ENCODE peak calls at places on chromosome 5, in nine cellular contexts. U, G, R, Y, T, V, S, E and J are unnamed samples.

GRCh38 chr5:81188962-81189361 is 44.2 kb upstream of the CKMT2 start:
- DNase-seq in G (no peak), T (no peak), Y (no peak), U (no peak), S (no peak), E (no peak), V (peak), R (no peak), J (no peak)

GRCh38 chr5:17763301-17763700 is 129.0 kb downstream of the TAF11L14 start:
- DNase-seq in T (no peak), U (no peak), Y (no peak), E (no peak), R (no peak), G (no peak), V (no peak), S (no peak), J (no peak)

GRCh38 chr5:94691947-94692346 is 73.5 kb downstream of the SLF1 start:
- DNase-seq in G (no peak), R (no peak), U (no peak), T (peak), Y (no peak), S (peak), V (no peak), E (no peak), J (no peak)

GRCh38 chr5:54996476-54996875 is 11.1 kb upstream of the ESM1 start:
- DNase-seq in G (no peak), E (no peak), V (no peak), R (no peak), T (no peak), Y (no peak), U (no peak), S (no peak), J (no peak)

GRCh38 chr5:53037141-53037859 is 48.1 kb downstream of the ITGA2 start:
- DNase-seq in U (no peak), S (no peak), T (no peak), Y (no peak), V (no peak), E (no peak), R (no peak), G (no peak), J (no peak)

GRCh38 chr5:14702238-14702839 is 37.8 kb downstream of the OTULIN start:
- DNase-seq in Y (no peak), S (no peak), T (no peak), V (no peak), E (no peak), R (no peak), U (no peak), G (no peak), J (no peak)

GRCh38 chr5:14665949-14666741 is 1.6 kb downstream of the OTULIN start:
- DNase-seq in U (no peak), T (peak), R (no peak), V (peak), Y (no peak), E (no peak), S (peak), G (no peak), J (peak)

GRCh38 chr5:120152472-120152871 is 311.6 kb upstream of the PRR16 start:
- DNase-seq in E (no peak), U (no peak), Y (no peak), G (no peak), R (no peak), T (no peak), V (no peak), S (no peak), J (no peak)

GRCh38 chr5:172891716-172892421 is 57.8 kb downstream of the ERGIC1 start:
- DNase-seq in U (peak), Y (peak), E (peak), R (peak), S (no peak), T (no peak), G (no peak), V (no peak), J (no peak)

GRCh38 chr5:81838307-81838906 is 87.5 kb upstream of the SSBP2 start:
- DNase-seq in V (peak), T (no peak), Y (no peak), R (no peak), U (no peak), S (peak), E (no peak), G (no peak), J (no peak)

GRCh38 chr5:173971681-173972080 is 17.3 kb upstream of the C5orf47 start:
- DNase-seq in V (no peak), S (no peak), U (no peak), E (no peak), T (no peak), G (no peak), Y (no peak), R (no peak), J (no peak)

GRCh38 chr5:175831507-175831906 is 39.9 kb upstream of the CPLX2 start:
- DNase-seq in V (no peak), R (no peak), S (peak), T (no peak), U (no peak), Y (no peak), G (no peak), E (no peak), J (no peak)

GRCh38 chr5:179623906-179624741 is 653 bp upstream of the HNRNPH1 start:
- DNase-seq in S (peak), E (peak), R (peak), V (peak), U (no peak), Y (no peak), T (no peak), G (peak), J (peak)

GRCh38 chr5:102794677-102795331 is 39.7 kb downstream of the PAM start:
- DNase-seq in S (no peak), V (no peak), U (no peak), E (no peak), G (no peak), R (no peak), T (no peak), Y (no peak), J (no peak)

GRCh38 chr5:132782101-132782500 is 5.1 kb upstream of the SEPTIN8 start:
- DNase-seq in G (peak), E (no peak), Y (no peak), T (no peak), V (no peak), U (no peak), S (no peak), R (peak), J (no peak)

GRCh38 chr5:178291969-178292825 is 59.6 kb upstream of the PHYKPL start:
- DNase-seq in S (no peak), Y (peak), G (peak), V (no peak), T (no peak), E (no peak), U (no peak), R (peak), J (no peak)

GRCh38 chr5:133797167-133797566 is 171.3 kb downstream of the C5orf15 start:
- DNase-seq in S (no peak), Y (no peak), E (no peak), V (no peak), T (no peak), U (no peak), G (no peak), R (no peak), J (no peak)

GRCh38 chr5:61280205-61280604 is 51.9 kb upstream of the ZSWIM6 start:
- DNase-seq in R (no peak), Y (no peak), T (no peak), U (no peak), V (peak), E (no peak), G (no peak), S (no peak), J (no peak)

GRCh38 chr5:10710513-10711128 is 50.4 kb downstream of the DAP start:
- DNase-seq in G (no peak), T (no peak), E (no peak), V (no peak), R (no peak), S (no peak), Y (no peak), U (no peak), J (no peak)

GRCh38 chr5:123696948-123697347 is 185.0 kb downstream of the CSNK1G3 start:
- DNase-seq in E (no peak), S (no peak), U (no peak), T (no peak), V (no peak), Y (peak), R (peak), G (peak), J (no peak)

GRCh38 chr5:120507826-120508463 is 43.8 kb downstream of the PRR16 start:
- DNase-seq in S (no peak), E (no peak), U (no peak), T (no peak), G (no peak), V (no peak), R (no peak), Y (no peak), J (no peak)

GRCh38 chr5:154133591-154133990 is 56.9 kb upstream of the GALNT10 start:
- DNase-seq in T (no peak), S (peak), Y (no peak), U (no peak), E (no peak), V (no peak), G (no peak), R (no peak), J (no peak)

GRCh38 chr5:2832394-2832793 is 80.9 kb upstream of the IRX2 start:
- DNase-seq in R (no peak), Y (no peak), S (peak), G (no peak), V (no peak), U (no peak), E (no peak), T (no peak), J (no peak)

GRCh38 chr5:14901462-14902051 is 30.0 kb upstream of the ANKH start:
- DNase-seq in V (no peak), U (no peak), S (no peak), T (no peak), G (no peak), E (no peak), Y (no peak), R (no peak), J (no peak)

GRCh38 chr5:101678494-101679193 is 617.4 kb downstream of the SLCO4C1 start:
- DNase-seq in Y (peak), G (no peak), V (peak), E (no peak), R (no peak), S (peak), T (peak), U (peak), J (peak)

GRCh38 chr5:157611571-157612067 is 36.0 kb upstream of the ADAM19 start:
- DNase-seq in U (no peak), R (no peak), S (no peak), V (no peak), T (no peak), E (no peak), G (no peak), Y (no peak), J (no peak)

GRCh38 chr5:169856571-169856970 is 123.7 kb downstream of the INSYN2B start:
- DNase-seq in Y (no peak), G (no peak), R (no peak), E (no peak), T (no peak), S (no peak), V (no peak), U (no peak), J (no peak)

GRCh38 chr5:78361226-78361993 is 993 bp downstream of the SCAMP1 start:
- DNase-seq in R (no peak), G (no peak), V (no peak), E (peak), S (peak), U (peak), Y (peak), T (peak), J (no peak)

GRCh38 chr5:132000677-132001453 is 10.6 kb downstream of the ACSL6 start:
- DNase-seq in Y (no peak), R (no peak), E (no peak), T (no peak), U (no peak), S (no peak), V (peak), G (no peak), J (no peak)

GRCh38 chr5:154476343-154477213 is 1.4 kb downstream of the HAND1 start:
- DNase-seq in Y (no peak), R (no peak), U (no peak), G (no peak), S (peak), V (no peak), E (no peak), T (no peak), J (no peak)

GRCh38 chr5:11719888-11720481 is 184.3 kb downstream of the CTNND2 start:
- DNase-seq in V (peak), E (no peak), T (peak), S (peak), Y (no peak), U (peak), R (no peak), G (no peak), J (peak)

GRCh38 chr5:131364507-131365050 is 100.7 kb downstream of the CDC42SE2 start:
- DNase-seq in U (no peak), G (no peak), V (no peak), Y (no peak), T (no peak), E (no peak), S (no peak), R (no peak), J (no peak)

GRCh38 chr5:53877243-53877642 is 316.8 kb downstream of the NDUFS4 start:
- DNase-seq in E (no peak), T (no peak), G (no peak), S (no peak), V (no peak), R (no peak), Y (no peak), U (no peak), J (no peak)

GRCh38 chr5:118952992-118953651 is 35.2 kb downstream of the DTWD2 start:
- DNase-seq in S (no peak), Y (no peak), E (no peak), G (no peak), V (no peak), T (no peak), U (no peak), R (no peak), J (no peak)

GRCh38 chr5:169716287-169716686 is 79.2 kb downstream of the DOCK2 start:
- DNase-seq in G (no peak), R (no peak), U (no peak), T (no peak), V (no peak), S (no peak), Y (no peak), E (no peak), J (no peak)

DNA sequence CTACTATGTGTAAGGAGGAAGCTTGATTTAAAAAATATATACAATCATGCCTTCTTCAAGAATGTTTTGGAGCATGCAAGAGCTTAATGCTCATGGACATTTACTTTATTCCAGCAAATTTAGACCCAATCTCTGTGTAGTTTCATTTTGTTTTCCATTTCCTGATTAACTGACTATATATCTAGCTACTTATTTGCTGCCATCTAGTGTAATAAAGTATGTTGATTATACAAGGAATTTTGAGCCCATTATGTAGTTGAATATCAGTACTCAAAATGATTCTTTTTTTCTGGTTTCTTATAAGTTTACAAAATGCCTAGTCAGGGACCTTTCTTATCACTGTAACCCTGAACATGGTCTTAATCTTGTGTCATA is 100.0 kb upstream of the CCDC152 start:
- DNase-seq in V (no peak), S (no peak), R (no peak), U (no peak), E (no peak), T (no peak), G (no peak), Y (no peak), J (no peak)
- TF ChIP-seq CTCF in V (no peak), S (peak), R (peak), U (no peak), E (peak), T (no peak), G (no peak), Y (peak), J (no peak)

GRCh38 chr5:103942587-103943186 is 380.1 kb upstream of the NUDT12 start:
- DNase-seq in S (no peak), R (no peak), G (no peak), Y (no peak), T (no peak), U (no peak), V (no peak), E (no peak), J (no peak)
- TF ChIP-seq CTCF in S (no peak), R (no peak), G (no peak), Y (no peak), T (no peak), U (no peak), V (no peak), E (no peak), J (no peak)

GRCh38 chr5:127290019-127290945 is at the start of gene MEGF10:
- DNase-seq in G (no peak), S (peak), U (no peak), T (peak), R (no peak), Y (peak), V (peak), E (no peak), J (no peak)
- TF ChIP-seq CTCF in G (peak), S (peak), U (no peak), T (peak), R (peak), Y (peak), V (peak), E (no peak), J (no peak)

GRCh38 chr5:86709157-86709881 is 91.6 kb downstream of the COX7C start:
- DNase-seq in E (no peak), G (no peak), U (no peak), R (no peak), V (no peak), Y (no peak), T (no peak), S (no peak), J (no peak)
- TF ChIP-seq CTCF in E (no peak), G (no peak), U (no peak), R (no peak), V (no peak), Y (no peak), T (no peak), S (no peak), J (no peak)

GRCh38 chr5:35180046-35180445 is 50.2 kb downstream of the PRLR start:
- DNase-seq in V (no peak), Y (no peak), T (no peak), G (no peak), R (no peak), U (no peak), S (no peak), E (no peak), J (no peak)

GRCh38 chr5:35182541-35183242 is 47.6 kb downstream of the PRLR start:
- DNase-seq in V (no peak), U (no peak), R (no peak), Y (no peak), G (no peak), E (no peak), S (no peak), T (no peak), J (no peak)

GRCh38 chr5:35185518-35185917 is 44.8 kb downstream of the PRLR start:
- DNase-seq in E (no peak), Y (no peak), G (no peak), T (no peak), S (no peak), U (no peak), R (no peak), V (no peak), J (no peak)

GRCh38 chr5:35186749-35187148 is 43.5 kb downstream of the PRLR start:
- DNase-seq in V (no peak), Y (no peak), T (no peak), R (no peak), U (peak), S (no peak), G (no peak), E (no peak), J (no peak)

DNA sequence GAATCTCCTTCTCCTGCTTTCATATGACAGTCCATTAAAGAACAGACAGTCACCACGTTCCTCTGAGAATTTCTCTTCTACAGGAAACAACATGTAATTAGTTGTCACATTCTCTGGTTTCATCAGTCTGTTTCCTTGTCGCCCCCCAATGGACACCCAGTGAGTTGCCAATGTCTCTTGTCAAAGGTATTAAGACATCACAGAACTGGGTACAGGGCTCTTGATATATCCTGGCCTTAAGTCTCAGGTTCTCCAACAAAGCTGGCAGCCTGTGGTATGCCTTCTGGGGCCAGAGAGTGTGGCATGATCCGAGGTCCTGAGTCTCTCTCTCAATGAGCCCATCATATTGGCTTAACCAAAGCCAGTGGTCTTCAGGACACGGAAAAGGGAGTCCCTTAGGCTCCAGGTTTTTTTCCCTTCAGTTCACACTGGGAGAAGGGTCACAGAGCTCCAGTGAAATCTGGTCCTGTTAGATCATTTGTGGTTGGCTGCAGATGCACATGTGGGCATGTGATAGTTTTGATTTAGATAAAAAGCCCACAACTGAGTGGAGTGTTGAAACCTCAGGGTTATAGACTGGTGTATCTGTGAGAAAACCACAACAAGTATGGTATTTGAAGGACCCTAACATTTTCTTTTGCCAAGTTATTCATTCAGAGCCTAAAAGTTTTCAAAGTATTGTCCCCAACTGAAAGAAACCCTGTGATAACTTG is 46.9 kb downstream of the PRLR start:
- DNase-seq in S (peak), G (no peak), Y (no peak), U (peak), V (peak), R (no peak), E (no peak), T (peak), J (no peak)
- TF ChIP-seq CTCF in S (peak), G (no peak), Y (peak), U (no peak), V (peak), R (peak), E (no peak), T (peak), J (no peak)

GRCh38 chr5:5634817-5635216 is 212.3 kb downstream of the ICE1 start:
- DNase-seq in G (no peak), U (no peak), E (no peak), S (no peak), V (no peak), R (no peak), Y (no peak), T (no peak), J (no peak)
- TF ChIP-seq CTCF in G (no peak), U (no peak), E (no peak), S (no peak), V (no peak), R (no peak), Y (no peak), T (no peak), J (no peak)

GRCh38 chr5:145540375-145540774 is 294.8 kb downstream of the PRELID2 start:
- DNase-seq in E (no peak), S (no peak), R (no peak), G (no peak), T (no peak), U (no peak), V (no peak), Y (no peak), J (no peak)

GRCh38 chr5:145531038-145531734 is 304.0 kb downstream of the PRELID2 start:
- DNase-seq in E (peak), V (no peak), T (no peak), S (no peak), R (no peak), U (peak), Y (no peak), G (no peak), J (no peak)

GRCh38 chr5:145539201-145539600 is 295.9 kb downstream of the PRELID2 start:
- DNase-seq in G (no peak), U (no peak), S (no peak), R (no peak), E (no peak), Y (no peak), V (no peak), T (no peak), J (no peak)

GRCh38 chr5:145536133-145536532 is 299.0 kb downstream of the PRELID2 start:
- DNase-seq in T (no peak), S (no peak), Y (no peak), U (no peak), G (no peak), R (no peak), V (no peak), E (no peak), J (no peak)
- TF ChIP-seq CTCF in T (no peak), S (no peak), Y (no peak), U (no peak), G (no peak), R (no peak), V (no peak), E (no peak), J (no peak)

GRCh38 chr5:142012186-142012785 is 541 bp downstream of the GNPDA1 start:
- DNase-seq in R (peak), T (peak), Y (peak), E (peak), G (no peak), S (peak), U (peak), V (peak), J (no peak)
- TF ChIP-seq CTCF in R (peak), T (no peak), Y (peak), E (no peak), G (no peak), S (peak), U (no peak), V (peak), J (peak)